ENCODE peak calls at places on chromosomes 6 and 20, in six cellular contexts. One of them, this sample, is unnamed.

GRCh38 chr6:165649701-165650137 is 13.3 kb downstream of the PDE10A start:
- DNase-seq in A549: no peak
- DNase-seq in aorta: no peak
- DNase-seq in AG04450: no peak
- DNase-seq in GM23338: no peak
- DNase-seq in hepatocyte: peak; percentile 61
- DNase-seq in this sample: no peak

GRCh38 chr6:7112741-7113313 is 5.1 kb downstream of the RREB1 start:
- DNase-seq in hepatocyte: peak; percentile 50
- DNase-seq in A549: peak; percentile 36
- DNase-seq in AG04450: no peak
- DNase-seq in GM23338: no peak
- DNase-seq in aorta: no peak
- DNase-seq in this sample: no peak

GRCh38 chr6:11270030-11271027 is 37.9 kb upstream of the NEDD9 start:
- DNase-seq in hepatocyte: peak; percentile 86
- DNase-seq in AG04450: no peak
- DNase-seq in GM23338: no peak
- DNase-seq in aorta: no peak
- DNase-seq in A549: peak; percentile 59
- DNase-seq in this sample: peak; percentile 11

GRCh38 chr6:155177369-155177961 is 86.3 kb upstream of the CLDN20 start:
- DNase-seq in A549: peak; percentile 63
- DNase-seq in hepatocyte: peak; percentile 87
- DNase-seq in GM23338: peak; percentile 90
- DNase-seq in AG04450: peak; percentile 55
- DNase-seq in aorta: no peak
- DNase-seq in this sample: peak; percentile 82

GRCh38 chr6:148550569-148550968 is 196.3 kb upstream of the UST start:
- DNase-seq in A549: no peak
- DNase-seq in GM23338: peak; percentile 14
- DNase-seq in AG04450: no peak
- DNase-seq in aorta: no peak
- DNase-seq in hepatocyte: no peak
- DNase-seq in this sample: no peak

GRCh38 chr20:8932192-8933150 is 136.4 kb upstream of the PLCB4 start:
- DNase-seq in AG04450: no peak
- DNase-seq in GM23338: no peak
- DNase-seq in aorta: no peak
- DNase-seq in hepatocyte: no peak
- DNase-seq in A549: peak; percentile 42
- DNase-seq in this sample: peak; percentile 73

GRCh38 chr20:34062651-34063482 is 49.2 kb downstream of the EIF2S2 start:
- DNase-seq in aorta: no peak
- DNase-seq in A549: no peak
- DNase-seq in GM23338: no peak
- DNase-seq in hepatocyte: no peak
- DNase-seq in AG04450: no peak
- DNase-seq in this sample: no peak

GRCh38 chr6:56023829-56024228 is 148.4 kb upstream of the BMP5 start:
- DNase-seq in aorta: no peak
- DNase-seq in A549: no peak
- DNase-seq in GM23338: peak; percentile 17
- DNase-seq in AG04450: no peak
- DNase-seq in hepatocyte: no peak
- DNase-seq in this sample: no peak

GRCh38 chr20:33611106-33611505 is 51.0 kb upstream of the C20orf144 start:
- DNase-seq in hepatocyte: no peak
- DNase-seq in A549: no peak
- DNase-seq in aorta: no peak
- DNase-seq in AG04450: no peak
- DNase-seq in GM23338: no peak
- DNase-seq in this sample: no peak

GRCh38 chr6:9131616-9132015 is 696.3 kb upstream of the SLC35B3 start:
- DNase-seq in GM23338: peak; percentile 12
- DNase-seq in AG04450: no peak
- DNase-seq in aorta: no peak
- DNase-seq in A549: no peak
- DNase-seq in hepatocyte: peak; percentile 49
- DNase-seq in this sample: no peak

GRCh38 chr20:46011631-46012482 is 3.1 kb downstream of the MMP9 start:
- DNase-seq in GM23338: peak; percentile 100
- DNase-seq in hepatocyte: no peak
- DNase-seq in A549: peak; percentile 86
- DNase-seq in aorta: peak; percentile 86
- DNase-seq in AG04450: no peak
- DNase-seq in this sample: peak; percentile 36

GRCh38 chr20:44632103-44632752 is 19.3 kb downstream of the ADA start:
- DNase-seq in AG04450: no peak
- DNase-seq in hepatocyte: no peak
- DNase-seq in GM23338: no peak
- DNase-seq in aorta: no peak
- DNase-seq in A549: no peak
- DNase-seq in this sample: no peak

GRCh38 chr20:48682529-48683385 is 145.0 kb downstream of the PREX1 start:
- DNase-seq in A549: no peak
- DNase-seq in AG04450: peak; percentile 93
- DNase-seq in aorta: peak; percentile 88
- DNase-seq in hepatocyte: peak; percentile 90
- DNase-seq in GM23338: peak; percentile 79
- DNase-seq in this sample: peak; percentile 89

GRCh38 chr20:31675828-31676533 is 38.3 kb downstream of the COX4I2 start:
- DNase-seq in aorta: no peak
- DNase-seq in hepatocyte: no peak
- DNase-seq in A549: no peak
- DNase-seq in AG04450: no peak
- DNase-seq in GM23338: no peak
- DNase-seq in this sample: peak; percentile 57

GRCh38 chr6:156720739-156721714 is 56.2 kb upstream of the ARID1B start:
- DNase-seq in GM23338: peak; percentile 88
- DNase-seq in AG04450: no peak
- DNase-seq in A549: peak; percentile 7
- DNase-seq in hepatocyte: peak; percentile 57
- DNase-seq in aorta: no peak
- DNase-seq in this sample: peak; percentile 19

GRCh38 chr6:109237082-109237985 is 142.0 kb downstream of the CEP57L1 start:
- DNase-seq in hepatocyte: no peak
- DNase-seq in A549: no peak
- DNase-seq in GM23338: no peak
- DNase-seq in aorta: no peak
- DNase-seq in AG04450: no peak
- DNase-seq in this sample: peak; percentile 7

GRCh38 chr20:10510216-10510615 is 75.1 kb downstream of the SLX4IP start:
- DNase-seq in A549: no peak
- DNase-seq in GM23338: no peak
- DNase-seq in AG04450: no peak
- DNase-seq in hepatocyte: no peak
- DNase-seq in aorta: no peak
- DNase-seq in this sample: no peak

GRCh38 chr20:29873946-29874345 is 1383.5 kb upstream of the DEFB115 start:
- DNase-seq in hepatocyte: peak; percentile 79
- DNase-seq in A549: peak; percentile 31
- DNase-seq in GM23338: peak; percentile 70
- DNase-seq in aorta: peak; percentile 78
- DNase-seq in AG04450: no peak
- DNase-seq in this sample: peak; percentile 37

GRCh38 chr20:63680857-63681608 is 15.4 kb upstream of the TNFRSF6B start:
- DNase-seq in GM23338: no peak
- DNase-seq in A549: no peak
- DNase-seq in aorta: peak; percentile 53
- DNase-seq in hepatocyte: no peak
- DNase-seq in AG04450: no peak
- DNase-seq in this sample: no peak

GRCh38 chr6:79705456-79705995 is 74.4 kb downstream of the SH3BGRL2 start:
- DNase-seq in GM23338: no peak
- DNase-seq in AG04450: no peak
- DNase-seq in A549: no peak
- DNase-seq in hepatocyte: no peak
- DNase-seq in aorta: no peak
- DNase-seq in this sample: peak; percentile 67

GRCh38 chr6:34490390-34491090 is 24.7 kb downstream of the PACSIN1 start:
- DNase-seq in AG04450: no peak
- DNase-seq in GM23338: peak; percentile 28
- DNase-seq in A549: no peak
- DNase-seq in aorta: no peak
- DNase-seq in hepatocyte: no peak
- DNase-seq in this sample: no peak

GRCh38 chr6:33508935-33509926 is 54.9 kb downstream of the ZBTB9 start:
- DNase-seq in aorta: no peak
- DNase-seq in AG04450: no peak
- DNase-seq in GM23338: peak; percentile 68
- DNase-seq in A549: no peak
- DNase-seq in hepatocyte: no peak
- DNase-seq in this sample: peak; percentile 8

GRCh38 chr6:958531-958930 is 265.6 kb upstream of the EXOC2 start:
- DNase-seq in aorta: no peak
- DNase-seq in AG04450: peak; percentile 57
- DNase-seq in A549: peak; percentile 1
- DNase-seq in hepatocyte: peak; percentile 19
- DNase-seq in GM23338: no peak
- DNase-seq in this sample: no peak

GRCh38 chr20:46683939-46684750 is 5.1 kb downstream of the TP53RK start:
- DNase-seq in GM23338: peak; percentile 92
- DNase-seq in A549: no peak
- DNase-seq in AG04450: peak; percentile 44
- DNase-seq in aorta: peak; percentile 64
- DNase-seq in hepatocyte: peak; percentile 79
- DNase-seq in this sample: peak; percentile 39

GRCh38 chr20:34989670-34990069 is 34.0 kb downstream of the MYH7B start:
- DNase-seq in AG04450: no peak
- DNase-seq in aorta: no peak
- DNase-seq in GM23338: no peak
- DNase-seq in hepatocyte: no peak
- DNase-seq in A549: no peak
- DNase-seq in this sample: no peak

GRCh38 chr6:47678739-47679138 is 19.6 kb upstream of the ADGRF4 start:
- DNase-seq in A549: no peak
- DNase-seq in hepatocyte: no peak
- DNase-seq in GM23338: no peak
- DNase-seq in AG04450: no peak
- DNase-seq in aorta: no peak
- DNase-seq in this sample: no peak

GRCh38 chr20:23926526-23926880 is 47.0 kb upstream of the CST5 start:
- DNase-seq in aorta: no peak
- DNase-seq in GM23338: no peak
- DNase-seq in A549: no peak
- DNase-seq in hepatocyte: no peak
- DNase-seq in AG04450: no peak
- DNase-seq in this sample: no peak

GRCh38 chr6:159777240-159777904 is 12.0 kb downstream of the TCP1 start:
- DNase-seq in aorta: no peak
- DNase-seq in GM23338: no peak
- DNase-seq in AG04450: no peak
- DNase-seq in A549: no peak
- DNase-seq in hepatocyte: no peak
- DNase-seq in this sample: no peak

GRCh38 chr6:111492499-111492898 is 9.5 kb upstream of the REV3L start:
- DNase-seq in aorta: no peak
- DNase-seq in GM23338: no peak
- DNase-seq in hepatocyte: no peak
- DNase-seq in A549: no peak
- DNase-seq in AG04450: no peak
- DNase-seq in this sample: no peak

GRCh38 chr20:35821807-35822242 is 50.0 kb downstream of the PHF20 start:
- DNase-seq in aorta: no peak
- DNase-seq in AG04450: no peak
- DNase-seq in hepatocyte: no peak
- DNase-seq in GM23338: no peak
- DNase-seq in A549: peak; percentile 18
- DNase-seq in this sample: no peak

GRCh38 chr6:169983651-169984050 is 232.2 kb downstream of the ERMARD start:
- DNase-seq in A549: no peak
- DNase-seq in hepatocyte: no peak
- DNase-seq in GM23338: no peak
- DNase-seq in AG04450: no peak
- DNase-seq in aorta: peak; percentile 17
- DNase-seq in this sample: no peak

GRCh38 chr6:169236545-169236944 is 17.1 kb downstream of the THBS2 start:
- DNase-seq in aorta: no peak
- DNase-seq in AG04450: no peak
- DNase-seq in A549: no peak
- DNase-seq in hepatocyte: no peak
- DNase-seq in GM23338: no peak
- DNase-seq in this sample: no peak

GRCh38 chr6:79384845-79385244 is 150.4 kb upstream of the HMGN3 start:
- DNase-seq in hepatocyte: no peak
- DNase-seq in GM23338: no peak
- DNase-seq in A549: no peak
- DNase-seq in aorta: no peak
- DNase-seq in AG04450: no peak
- DNase-seq in this sample: peak; percentile 50

GRCh38 chr6:34381086-34381485 is 11.4 kb downstream of the NUDT3 start:
- DNase-seq in GM23338: no peak
- DNase-seq in hepatocyte: no peak
- DNase-seq in aorta: no peak
- DNase-seq in AG04450: no peak
- DNase-seq in A549: no peak
- DNase-seq in this sample: no peak

GRCh38 chr6:99810942-99811633 is 182.9 kb downstream of the MCHR2 start:
- DNase-seq in AG04450: no peak
- DNase-seq in GM23338: peak; percentile 63
- DNase-seq in hepatocyte: peak; percentile 52
- DNase-seq in A549: no peak
- DNase-seq in aorta: no peak
- DNase-seq in this sample: no peak

GRCh38 chr6:24394061-24394460 is 8.7 kb upstream of the MRS2 start:
- DNase-seq in GM23338: no peak
- DNase-seq in hepatocyte: no peak
- DNase-seq in A549: no peak
- DNase-seq in aorta: no peak
- DNase-seq in AG04450: no peak
- DNase-seq in this sample: no peak
- H3K27ac ChIP-seq in GM23338: no peak overlapping the region
- H3K27ac ChIP-seq in hepatocyte: no peak overlapping the region
- H3K27ac ChIP-seq in A549: no peak overlapping the region
- H3K27ac ChIP-seq in aorta: no peak overlapping the region
- H3K27ac ChIP-seq in AG04450: no peak overlapping the region
- H3K27ac ChIP-seq in this sample: no peak overlapping the region

GRCh38 chr20:51095755-51096509 is 73.0 kb upstream of the KCNG1 start:
- DNase-seq in A549: peak; percentile 27
- DNase-seq in hepatocyte: no peak
- DNase-seq in GM23338: peak; percentile 62
- DNase-seq in aorta: no peak
- DNase-seq in AG04450: no peak
- DNase-seq in this sample: no peak
- H3K27ac ChIP-seq in A549: no peak overlapping the region
- H3K27ac ChIP-seq in hepatocyte: no peak overlapping the region
- H3K27ac ChIP-seq in GM23338: no peak overlapping the region
- H3K27ac ChIP-seq in aorta: no peak overlapping the region
- H3K27ac ChIP-seq in AG04450: no peak overlapping the region
- H3K27ac ChIP-seq in this sample: no peak overlapping the region

GRCh38 chr6:3844097-3844463 is 5.1 kb upstream of the FAM50B start:
- DNase-seq in GM23338: no peak
- DNase-seq in AG04450: no peak
- DNase-seq in hepatocyte: no peak
- DNase-seq in A549: no peak
- DNase-seq in aorta: no peak
- DNase-seq in this sample: no peak
- H3K27ac ChIP-seq in GM23338: no peak overlapping the region
- H3K27ac ChIP-seq in AG04450: peak overlapping the region; percentile 84
- H3K27ac ChIP-seq in hepatocyte: no peak overlapping the region
- H3K27ac ChIP-seq in A549: no peak overlapping the region
- H3K27ac ChIP-seq in aorta: peak overlapping the region; percentile 14
- H3K27ac ChIP-seq in this sample: no peak overlapping the region

GRCh38 chr6:106692112-106692822 is 62.9 kb downstream of the QRSL1 start:
- DNase-seq in hepatocyte: peak; percentile 23
- DNase-seq in GM23338: peak; percentile 90
- DNase-seq in A549: peak; percentile 28
- DNase-seq in AG04450: no peak
- DNase-seq in aorta: peak; percentile 66
- DNase-seq in this sample: peak; percentile 33
- H3K27ac ChIP-seq in hepatocyte: no peak overlapping the region
- H3K27ac ChIP-seq in GM23338: peak overlapping the region; percentile 93
- H3K27ac ChIP-seq in A549: peak overlapping the region; percentile 66
- H3K27ac ChIP-seq in AG04450: no peak overlapping the region
- H3K27ac ChIP-seq in aorta: no peak overlapping the region
- H3K27ac ChIP-seq in this sample: no peak overlapping the region

This sample was measured in endothelial cell of umbilical vein.